ENCODE peak calls at places on chromosomes 6 and 20, in four cellular contexts. One of them, this sample, is unnamed. For H3K27me3, the result is how much of the 10 kb centered on the place peaks cover.

GRCh38 chr6:39791311-39791710 is 865 bp upstream of the DAAM2 start:
- DNase-seq in K562: no peak
- DNase-seq in fibroblast of lung: peak
- DNase-seq in hepatocyte: no peak
- DNase-seq in this sample: peak

GRCh38 chr6:43644940-43645612 is at the start of gene RSPH9:
- DNase-seq in K562: no peak
- DNase-seq in hepatocyte: peak
- DNase-seq in fibroblast of lung: peak
- DNase-seq in this sample: peak

GRCh38 chr6:19558934-19559333 is 278.2 kb upstream of the ID4 start:
- DNase-seq in K562: no peak
- DNase-seq in fibroblast of lung: no peak
- DNase-seq in hepatocyte: no peak
- DNase-seq in this sample: no peak

GRCh38 chr6:142542704-142543233 is 241.0 kb downstream of the ADGRG6 start:
- DNase-seq in hepatocyte: peak
- DNase-seq in fibroblast of lung: peak
- DNase-seq in K562: peak
- DNase-seq in this sample: peak

GRCh38 chr6:38427492-38428210 is 212.1 kb downstream of the BTBD9 start:
- DNase-seq in hepatocyte: no peak
- DNase-seq in fibroblast of lung: no peak
- DNase-seq in K562: no peak
- DNase-seq in this sample: no peak

GRCh38 chr6:131381052-131381451 is 192.0 kb upstream of the ARG1 start:
- DNase-seq in K562: no peak
- DNase-seq in hepatocyte: no peak
- DNase-seq in fibroblast of lung: no peak
- DNase-seq in this sample: no peak

GRCh38 chr6:41505084-41506049 is 40.8 kb upstream of the FOXP4 start:
- DNase-seq in hepatocyte: peak
- DNase-seq in K562: no peak
- DNase-seq in fibroblast of lung: peak
- DNase-seq in this sample: peak

GRCh38 chr6:1068068-1068467 is 243.8 kb upstream of the FOXQ1 start:
- DNase-seq in K562: no peak
- DNase-seq in fibroblast of lung: no peak
- DNase-seq in hepatocyte: peak
- DNase-seq in this sample: peak

GRCh38 chr6:39445667-39446066 is 123.2 kb upstream of the KCNK16 start:
- DNase-seq in K562: no peak
- DNase-seq in hepatocyte: no peak
- DNase-seq in fibroblast of lung: no peak
- DNase-seq in this sample: no peak

GRCh38 chr6:71502961-71503360 is 214.3 kb downstream of the OGFRL1 start:
- DNase-seq in hepatocyte: no peak
- DNase-seq in K562: no peak
- DNase-seq in fibroblast of lung: no peak
- DNase-seq in this sample: no peak

GRCh38 chr6:27178001-27178730 is 69.3 kb upstream of the PRSS16 start:
- DNase-seq in hepatocyte: peak
- DNase-seq in fibroblast of lung: peak
- DNase-seq in K562: no peak
- DNase-seq in this sample: peak

GRCh38 chr6:34938268-34938667 is 49.2 kb downstream of the ANKS1A start:
- DNase-seq in fibroblast of lung: no peak
- DNase-seq in hepatocyte: no peak
- DNase-seq in K562: no peak
- DNase-seq in this sample: no peak

GRCh38 chr20:17358854-17359253 is 132.0 kb downstream of the PCSK2 start:
- DNase-seq in hepatocyte: no peak
- DNase-seq in fibroblast of lung: no peak
- DNase-seq in K562: no peak
- DNase-seq in this sample: no peak

GRCh38 chr6:56798163-56798562 is 155.5 kb upstream of the DST start:
- DNase-seq in K562: no peak
- DNase-seq in fibroblast of lung: peak
- DNase-seq in hepatocyte: peak
- DNase-seq in this sample: peak

GRCh38 chr6:139368661-139369060 is 5.8 kb downstream of the CITED2 start:
- DNase-seq in fibroblast of lung: no peak
- DNase-seq in hepatocyte: no peak
- DNase-seq in K562: no peak
- DNase-seq in this sample: no peak
- H3K27me3 ChIP-seq in fibroblast of lung: under half
- H3K27me3 ChIP-seq in hepatocyte: under half
- H3K27me3 ChIP-seq in K562: under half
- H3K27me3 ChIP-seq in this sample: under half

DNA sequence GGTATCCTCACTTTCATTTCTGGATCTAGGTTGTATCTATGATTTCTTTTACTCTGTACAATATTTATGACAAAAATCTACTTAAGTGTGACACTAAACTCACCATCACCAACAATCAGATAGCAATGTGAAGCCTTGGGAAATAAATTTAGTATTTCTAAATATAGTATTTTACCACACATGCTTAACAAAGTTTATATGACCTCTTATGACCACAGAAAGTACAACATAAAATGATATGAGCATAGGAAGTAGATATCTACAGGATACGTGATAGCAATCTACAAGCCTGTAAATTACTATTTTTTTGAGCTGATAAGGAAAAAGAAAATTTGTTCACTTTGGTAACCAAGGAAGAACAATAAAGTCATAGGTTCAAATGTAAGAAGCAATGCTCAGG is 910.4 kb upstream of the CITED2 start:
- DNase-seq in fibroblast of lung: no peak
- DNase-seq in hepatocyte: no peak
- DNase-seq in K562: no peak
- DNase-seq in this sample: no peak
- H2AFZ ChIP-seq in fibroblast of lung: no peak
- H2AFZ ChIP-seq in hepatocyte: no peak
- H2AFZ ChIP-seq in K562: no peak
- H2AFZ ChIP-seq in this sample: no peak

GRCh38 chr6:74357329-74357728 is 661.3 kb downstream of the CD109 start:
- DNase-seq in K562: no peak
- DNase-seq in fibroblast of lung: peak
- DNase-seq in hepatocyte: no peak
- DNase-seq in this sample: peak
- TF ChIP-seq EZH2 in K562: no peak
- TF ChIP-seq EZH2 in fibroblast of lung: no peak
- TF ChIP-seq EZH2 in hepatocyte: no peak
- TF ChIP-seq EZH2 in this sample: no peak

DNA sequence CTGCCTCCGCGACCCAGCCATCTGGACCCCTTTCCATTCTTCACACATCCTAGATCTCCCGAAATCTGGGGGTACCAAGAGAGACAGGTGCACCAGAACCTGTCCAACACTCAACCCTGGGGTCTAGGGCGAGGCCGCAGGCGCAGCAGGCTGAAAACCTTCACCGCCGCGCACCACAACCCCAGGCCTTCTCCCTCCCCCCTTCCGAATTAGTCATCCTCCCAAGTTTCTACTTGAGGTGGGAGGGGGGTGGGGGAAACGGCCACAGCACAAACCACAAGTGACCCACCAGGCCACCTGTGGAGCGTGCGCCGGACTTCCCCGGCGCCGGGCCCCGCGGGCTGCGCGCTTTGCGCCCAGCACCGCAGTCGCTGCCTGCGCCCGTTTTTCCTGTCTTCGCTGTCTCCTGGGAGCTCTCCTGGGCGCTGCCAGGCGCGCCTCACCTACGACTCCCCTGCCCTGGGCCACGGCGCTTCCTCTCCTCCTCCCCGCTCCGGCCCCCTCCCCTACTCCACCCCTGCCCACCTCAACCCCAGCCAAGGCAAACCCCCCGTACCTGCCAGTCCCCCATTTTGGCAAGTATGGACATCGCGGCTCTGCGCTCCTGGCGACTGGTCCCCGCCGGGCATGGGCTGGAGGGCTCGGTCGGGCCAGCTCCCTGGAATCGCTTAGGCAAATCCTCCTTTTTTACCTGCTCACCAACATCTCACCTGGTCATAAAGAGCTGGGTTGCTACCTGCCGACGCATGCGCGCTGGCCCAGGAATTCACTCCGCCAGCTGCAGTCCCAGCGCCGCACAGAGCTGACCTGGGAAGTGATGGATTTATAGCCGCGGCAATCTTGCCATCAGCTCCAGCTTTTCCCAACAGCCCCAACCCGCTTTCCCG is 4.2 kb upstream of the TFAP2A start:
- DNase-seq in fibroblast of lung: no peak
- DNase-seq in hepatocyte: peak
- DNase-seq in K562: peak
- DNase-seq in this sample: peak
- H3K27me3 ChIP-seq in fibroblast of lung: half or more
- H3K27me3 ChIP-seq in hepatocyte: half or more
- H3K27me3 ChIP-seq in K562: half or more
- H3K27me3 ChIP-seq in this sample: half or more

GRCh38 chr20:54199283-54199682 is 8.6 kb upstream of the PFDN4 start:
- DNase-seq in fibroblast of lung: no peak
- DNase-seq in K562: no peak
- DNase-seq in hepatocyte: no peak
- DNase-seq in this sample: no peak
- H2AFZ ChIP-seq in fibroblast of lung: no peak
- H2AFZ ChIP-seq in K562: peak
- H2AFZ ChIP-seq in hepatocyte: no peak
- H2AFZ ChIP-seq in this sample: no peak

DNA sequence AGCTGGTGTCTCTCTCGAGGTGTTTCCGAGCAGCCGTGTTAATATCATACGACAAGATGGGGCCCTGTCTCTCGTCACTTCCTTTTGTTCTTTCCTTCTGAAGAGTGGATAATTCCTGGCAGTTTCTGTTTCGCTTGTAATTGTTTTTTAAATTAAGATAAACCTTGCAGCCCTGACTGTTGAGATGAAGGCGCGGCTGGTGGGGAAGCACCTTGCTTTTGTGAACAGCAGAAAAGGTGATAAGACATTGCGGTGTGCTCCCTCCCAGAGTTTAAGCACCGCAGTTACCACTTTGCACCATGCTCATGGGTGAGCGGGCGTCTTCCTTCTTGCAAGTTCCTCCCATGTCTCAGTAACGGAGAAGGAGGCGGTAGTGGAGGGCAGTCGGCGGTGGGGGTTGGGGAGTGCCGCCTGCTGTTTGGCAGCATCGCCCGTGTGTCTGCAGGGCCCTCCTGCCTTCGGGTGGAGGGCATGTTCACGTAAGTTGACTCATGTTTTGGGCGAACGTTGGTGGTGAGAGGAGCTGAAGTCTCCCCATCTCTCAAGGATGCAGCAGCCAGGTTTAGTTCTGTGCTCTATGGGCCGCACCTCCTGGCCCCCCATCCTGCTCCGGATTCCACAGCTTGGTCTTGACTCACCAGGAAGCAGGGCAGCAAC is 345.9 kb downstream of the TAF4 start:
- DNase-seq in hepatocyte: no peak
- DNase-seq in fibroblast of lung: peak
- DNase-seq in K562: no peak
- DNase-seq in this sample: no peak
- TF ChIP-seq EZH2 in hepatocyte: no peak
- TF ChIP-seq EZH2 in fibroblast of lung: no peak
- TF ChIP-seq EZH2 in K562: no peak
- TF ChIP-seq EZH2 in this sample: no peak

GRCh38 chr6:84763397-84764331 is 734 bp downstream of the TBX18 start:
- DNase-seq in hepatocyte: peak
- DNase-seq in fibroblast of lung: peak
- DNase-seq in K562: peak
- DNase-seq in this sample: peak

GRCh38 chr6:84766118-84766683 is 1.8 kb upstream of the TBX18 start:
- DNase-seq in K562: no peak
- DNase-seq in fibroblast of lung: no peak
- DNase-seq in hepatocyte: no peak
- DNase-seq in this sample: no peak

GRCh38 chr6:84762941-84763396 is 1.4 kb downstream of the TBX18 start:
- DNase-seq in hepatocyte: peak
- DNase-seq in K562: no peak
- DNase-seq in fibroblast of lung: no peak
- DNase-seq in this sample: no peak

GRCh38 chr6:84762220-84762940 is 2.0 kb downstream of the TBX18 start:
- DNase-seq in hepatocyte: peak
- DNase-seq in fibroblast of lung: no peak
- DNase-seq in K562: peak
- DNase-seq in this sample: peak

DNA sequence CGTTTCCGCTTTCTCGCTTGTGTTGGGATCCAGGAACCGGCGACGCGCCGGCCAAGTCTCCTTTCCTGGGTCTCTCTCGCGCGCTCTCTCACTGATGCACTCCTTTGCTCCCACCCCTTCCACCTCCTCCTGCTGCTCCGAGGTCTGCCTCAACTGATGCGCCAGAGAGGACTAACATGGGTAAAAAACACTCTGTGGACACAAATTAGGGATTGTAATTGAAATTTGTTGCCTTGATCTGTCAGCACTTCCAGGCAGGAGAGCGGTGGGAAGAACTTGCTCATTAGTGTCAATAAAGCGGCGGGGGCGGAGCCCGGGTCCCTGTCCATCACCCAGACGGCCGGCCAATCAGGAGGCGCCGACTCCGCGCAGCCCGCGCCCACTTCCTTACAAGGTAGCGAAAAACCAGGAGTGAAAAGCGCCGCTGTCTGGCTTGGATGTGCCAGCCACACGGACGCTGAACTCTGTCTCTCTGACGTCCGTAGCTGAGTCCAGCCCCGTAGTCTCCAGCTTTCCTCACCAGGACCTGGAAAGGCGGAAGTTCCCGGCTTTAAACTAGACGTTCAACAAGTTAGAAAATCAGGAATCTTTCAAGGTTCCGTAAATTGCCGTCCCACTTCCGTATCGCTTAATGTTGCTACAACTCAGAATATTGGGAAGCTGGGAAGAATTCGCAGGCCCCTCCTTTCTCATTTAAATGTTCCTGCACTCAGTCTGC is at the start of gene TBX18:
- DNase-seq in fibroblast of lung: peak
- DNase-seq in K562: peak
- DNase-seq in hepatocyte: peak
- DNase-seq in this sample: peak
- H3K27me3 ChIP-seq in fibroblast of lung: half or more
- H3K27me3 ChIP-seq in K562: under half
- H3K27me3 ChIP-seq in hepatocyte: half or more
- H3K27me3 ChIP-seq in this sample: under half